ENCODE peak calls at places on chromosome 11, in seven cellular contexts. One of them, this sample, is unnamed.

GRCh38 chr11:61598886-61599868 is 18.3 kb upstream of the SYT7 start:
- DNase-seq in GM12891: no peak
- DNase-seq in stomach: no peak
- DNase-seq in GM23338: peak; percentile 71
- DNase-seq in transverse colon: no peak
- DNase-seq in Panc1: no peak
- DNase-seq in upper lobe of left lung: no peak
- DNase-seq in this sample: no peak

GRCh38 chr11:106697058-106697457 is 321.2 kb downstream of the GUCY1A2 start:
- DNase-seq in GM12891: no peak
- DNase-seq in stomach: no peak
- DNase-seq in GM23338: no peak
- DNase-seq in transverse colon: no peak
- DNase-seq in Panc1: no peak
- DNase-seq in upper lobe of left lung: no peak
- DNase-seq in this sample: no peak

GRCh38 chr11:65427691-65428577 is 5.3 kb downstream of the NEAT1 start:
- DNase-seq in GM12891: no peak
- DNase-seq in stomach: peak; percentile 64
- DNase-seq in GM23338: no peak
- DNase-seq in transverse colon: peak; percentile 69
- DNase-seq in Panc1: no peak
- DNase-seq in upper lobe of left lung: peak; percentile 62
- DNase-seq in this sample: no peak

GRCh38 chr11:47348859-47349258 is 3.6 kb downstream of the MYBPC3 start:
- DNase-seq in GM12891: peak; percentile 53
- DNase-seq in stomach: no peak
- DNase-seq in GM23338: peak; percentile 42
- DNase-seq in transverse colon: no peak
- DNase-seq in Panc1: no peak
- DNase-seq in upper lobe of left lung: no peak
- DNase-seq in this sample: no peak

GRCh38 chr11:69450857-69451220 is 30.6 kb upstream of the LINC01488 start:
- DNase-seq in GM12891: no peak
- DNase-seq in stomach: no peak
- DNase-seq in GM23338: no peak
- DNase-seq in transverse colon: no peak
- DNase-seq in Panc1: no peak
- DNase-seq in upper lobe of left lung: no peak
- DNase-seq in this sample: no peak

GRCh38 chr11:59053387-59053786 is 32.7 kb upstream of the GLYATL1B start:
- DNase-seq in GM12891: no peak
- DNase-seq in stomach: peak; percentile 70
- DNase-seq in GM23338: peak; percentile 80
- DNase-seq in transverse colon: peak; percentile 74
- DNase-seq in Panc1: peak; percentile 10
- DNase-seq in upper lobe of left lung: peak; percentile 67
- DNase-seq in this sample: no peak

GRCh38 chr11:115266066-115266465 is 238.1 kb downstream of the CADM1 start:
- DNase-seq in GM12891: no peak
- DNase-seq in stomach: no peak
- DNase-seq in GM23338: no peak
- DNase-seq in transverse colon: no peak
- DNase-seq in Panc1: no peak
- DNase-seq in upper lobe of left lung: no peak
- DNase-seq in this sample: no peak

GRCh38 chr11:16804104-16804947 is 65.9 kb downstream of the C11orf58 start:
- DNase-seq in GM12891: no peak
- DNase-seq in stomach: peak; percentile 40
- DNase-seq in GM23338: no peak
- DNase-seq in transverse colon: peak; percentile 64
- DNase-seq in Panc1: no peak
- DNase-seq in upper lobe of left lung: no peak
- DNase-seq in this sample: no peak

GRCh38 chr11:68780829-68781228 is 29.5 kb upstream of the TESMIN start:
- DNase-seq in GM12891: no peak
- DNase-seq in stomach: peak; percentile 87
- DNase-seq in GM23338: peak; percentile 82
- DNase-seq in transverse colon: peak; percentile 39
- DNase-seq in Panc1: no peak
- DNase-seq in upper lobe of left lung: peak; percentile 60
- DNase-seq in this sample: no peak

GRCh38 chr11:26490546-26490945 is 81.5 kb downstream of the MUC15 start:
- DNase-seq in GM12891: no peak
- DNase-seq in stomach: no peak
- DNase-seq in GM23338: no peak
- DNase-seq in transverse colon: no peak
- DNase-seq in Panc1: no peak
- DNase-seq in upper lobe of left lung: no peak
- DNase-seq in this sample: no peak

GRCh38 chr11:1206391-1207271 is 16.2 kb upstream of the MUC5B start:
- DNase-seq in GM12891: no peak
- DNase-seq in stomach: no peak
- DNase-seq in GM23338: no peak
- DNase-seq in transverse colon: no peak
- DNase-seq in Panc1: no peak
- DNase-seq in upper lobe of left lung: no peak
- DNase-seq in this sample: no peak

GRCh38 chr11:71204294-71204693 is 48.1 kb downstream of the SHANK2 start:
- DNase-seq in GM12891: no peak
- DNase-seq in stomach: no peak
- DNase-seq in GM23338: no peak
- DNase-seq in transverse colon: no peak
- DNase-seq in Panc1: no peak
- DNase-seq in upper lobe of left lung: no peak
- DNase-seq in this sample: no peak

GRCh38 chr11:68282861-68283230 is 11.1 kb upstream of the C11orf24 start:
- DNase-seq in GM12891: no peak
- DNase-seq in stomach: no peak
- DNase-seq in GM23338: no peak
- DNase-seq in transverse colon: no peak
- DNase-seq in Panc1: no peak
- DNase-seq in upper lobe of left lung: no peak
- DNase-seq in this sample: no peak

GRCh38 chr11:129442171-129442570 is 66.5 kb downstream of the BARX2 start:
- DNase-seq in GM12891: no peak
- DNase-seq in stomach: no peak
- DNase-seq in GM23338: no peak
- DNase-seq in transverse colon: no peak
- DNase-seq in Panc1: no peak
- DNase-seq in upper lobe of left lung: no peak
- DNase-seq in this sample: no peak

GRCh38 chr11:2737226-2737590 is 37.4 kb upstream of the KCNQ1OT1 start:
- DNase-seq in GM12891: no peak
- DNase-seq in stomach: no peak
- DNase-seq in GM23338: no peak
- DNase-seq in transverse colon: no peak
- DNase-seq in Panc1: no peak
- DNase-seq in upper lobe of left lung: no peak
- DNase-seq in this sample: no peak

GRCh38 chr11:36333897-36334296 is 37.8 kb downstream of the PRR5L start:
- DNase-seq in GM12891: no peak
- DNase-seq in stomach: no peak
- DNase-seq in GM23338: peak; percentile 92
- DNase-seq in transverse colon: no peak
- DNase-seq in Panc1: no peak
- DNase-seq in upper lobe of left lung: no peak
- DNase-seq in this sample: no peak

GRCh38 chr11:22808559-22809197 is 20.9 kb downstream of the SVIP start:
- DNase-seq in GM12891: no peak
- DNase-seq in stomach: no peak
- DNase-seq in GM23338: no peak
- DNase-seq in transverse colon: no peak
- DNase-seq in Panc1: no peak
- DNase-seq in upper lobe of left lung: no peak
- DNase-seq in this sample: no peak

GRCh38 chr11:77418155-77418980 is 55.5 kb downstream of the PAK1 start:
- DNase-seq in GM12891: no peak
- DNase-seq in stomach: no peak
- DNase-seq in GM23338: no peak
- DNase-seq in transverse colon: no peak
- DNase-seq in Panc1: no peak
- DNase-seq in upper lobe of left lung: no peak
- DNase-seq in this sample: no peak

GRCh38 chr11:75499423-75500305 is 26.1 kb downstream of the GDPD5 start:
- DNase-seq in GM12891: no peak
- DNase-seq in stomach: no peak
- DNase-seq in GM23338: no peak
- DNase-seq in transverse colon: peak; percentile 32
- DNase-seq in Panc1: no peak
- DNase-seq in upper lobe of left lung: no peak
- DNase-seq in this sample: no peak

GRCh38 chr11:123575441-123575840 is 79.0 kb downstream of the SCN3B start:
- DNase-seq in GM12891: no peak
- DNase-seq in stomach: no peak
- DNase-seq in GM23338: no peak
- DNase-seq in transverse colon: no peak
- DNase-seq in Panc1: no peak
- DNase-seq in upper lobe of left lung: no peak
- DNase-seq in this sample: no peak

GRCh38 chr11:3950996-3951662 is 95.7 kb downstream of the STIM1 start:
- DNase-seq in GM12891: no peak
- DNase-seq in stomach: no peak
- DNase-seq in GM23338: peak; percentile 83
- DNase-seq in transverse colon: no peak
- DNase-seq in Panc1: no peak
- DNase-seq in upper lobe of left lung: no peak
- DNase-seq in this sample: no peak

DNA sequence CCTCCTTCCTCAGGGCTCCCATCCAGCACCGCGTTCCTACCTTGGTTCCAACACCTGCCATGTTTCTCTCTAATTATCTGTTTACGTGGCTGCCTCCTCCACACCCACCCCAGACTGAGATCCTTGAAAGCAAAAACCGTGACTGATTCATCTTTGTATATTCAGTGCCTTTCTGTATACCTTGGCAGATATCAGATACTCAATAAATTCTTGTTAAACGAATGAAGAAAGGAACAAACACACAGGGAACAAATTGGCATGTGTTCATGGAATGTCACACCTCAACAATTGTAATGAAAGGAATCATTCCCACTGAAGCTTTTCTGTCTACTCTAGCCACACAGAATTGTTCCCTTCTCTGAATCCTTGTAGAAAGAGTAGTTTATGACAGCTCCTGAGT is 20.4 kb upstream of the LRRC55 start:
- DNase-seq in GM12891: no peak
- DNase-seq in stomach: no peak
- DNase-seq in GM23338: no peak
- DNase-seq in transverse colon: no peak
- DNase-seq in Panc1: no peak
- DNase-seq in upper lobe of left lung: no peak
- DNase-seq in this sample: no peak
- TF ChIP-seq POLR2AphosphoS5 in GM12891: no peak
- TF ChIP-seq POLR2AphosphoS5 in stomach: no peak
- TF ChIP-seq POLR2AphosphoS5 in GM23338: no peak
- TF ChIP-seq POLR2AphosphoS5 in transverse colon: no peak
- TF ChIP-seq POLR2AphosphoS5 in Panc1: no peak
- TF ChIP-seq POLR2AphosphoS5 in upper lobe of left lung: no peak
- TF ChIP-seq POLR2AphosphoS5 in this sample: no peak

GRCh38 chr11:124876818-124877630 is 11.8 kb downstream of the ROBO3 start:
- DNase-seq in GM12891: no peak
- DNase-seq in stomach: no peak
- DNase-seq in GM23338: peak; percentile 65
- DNase-seq in transverse colon: no peak
- DNase-seq in Panc1: no peak
- DNase-seq in upper lobe of left lung: no peak
- DNase-seq in this sample: no peak
- TF ChIP-seq POLR2AphosphoS5 in GM12891: no peak
- TF ChIP-seq POLR2AphosphoS5 in stomach: no peak
- TF ChIP-seq POLR2AphosphoS5 in GM23338: peak; percentile 35
- TF ChIP-seq POLR2AphosphoS5 in transverse colon: no peak
- TF ChIP-seq POLR2AphosphoS5 in Panc1: no peak
- TF ChIP-seq POLR2AphosphoS5 in upper lobe of left lung: no peak
- TF ChIP-seq POLR2AphosphoS5 in this sample: no peak

DNA sequence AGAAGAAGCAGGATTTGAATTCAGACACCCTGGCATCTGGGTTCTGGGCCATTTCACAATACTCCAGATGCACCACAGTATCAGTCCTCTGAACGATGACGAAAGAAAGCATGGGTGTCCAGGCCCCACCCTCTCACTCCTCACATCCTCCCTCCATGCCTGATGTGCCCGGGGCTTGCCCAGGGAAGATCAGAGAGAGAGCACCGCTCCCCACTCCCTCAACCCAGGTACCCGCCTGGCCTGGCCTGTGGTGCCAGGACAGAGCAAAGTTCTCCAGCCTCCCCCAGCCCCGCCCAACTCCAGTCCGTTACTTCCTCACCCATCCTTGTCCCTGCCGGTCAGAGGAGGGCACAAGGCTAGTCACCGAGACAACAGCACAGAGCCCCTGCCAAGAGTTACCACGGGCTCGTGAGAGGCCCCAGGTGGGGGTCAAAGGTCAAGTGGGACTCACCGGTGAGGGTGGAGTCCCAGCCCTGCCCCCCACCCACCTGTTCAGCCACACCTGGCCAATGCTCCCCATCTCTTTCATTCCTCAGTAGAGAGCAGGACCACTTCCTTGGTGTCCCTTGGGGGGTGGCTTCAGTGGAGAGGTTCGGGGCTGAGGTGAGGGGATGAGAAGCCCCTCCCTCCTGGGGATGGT is 8.1 kb downstream of the BCL9L start:
- DNase-seq in GM12891: no peak
- DNase-seq in stomach: no peak
- DNase-seq in GM23338: no peak
- DNase-seq in transverse colon: peak; percentile 77
- DNase-seq in Panc1: no peak
- DNase-seq in upper lobe of left lung: peak; percentile 64
- DNase-seq in this sample: no peak
- TF ChIP-seq POLR2AphosphoS5 in GM12891: no peak
- TF ChIP-seq POLR2AphosphoS5 in stomach: peak; percentile 40
- TF ChIP-seq POLR2AphosphoS5 in GM23338: no peak
- TF ChIP-seq POLR2AphosphoS5 in transverse colon: no peak
- TF ChIP-seq POLR2AphosphoS5 in Panc1: peak; percentile 20
- TF ChIP-seq POLR2AphosphoS5 in upper lobe of left lung: peak; percentile 6
- TF ChIP-seq POLR2AphosphoS5 in this sample: no peak

DNA sequence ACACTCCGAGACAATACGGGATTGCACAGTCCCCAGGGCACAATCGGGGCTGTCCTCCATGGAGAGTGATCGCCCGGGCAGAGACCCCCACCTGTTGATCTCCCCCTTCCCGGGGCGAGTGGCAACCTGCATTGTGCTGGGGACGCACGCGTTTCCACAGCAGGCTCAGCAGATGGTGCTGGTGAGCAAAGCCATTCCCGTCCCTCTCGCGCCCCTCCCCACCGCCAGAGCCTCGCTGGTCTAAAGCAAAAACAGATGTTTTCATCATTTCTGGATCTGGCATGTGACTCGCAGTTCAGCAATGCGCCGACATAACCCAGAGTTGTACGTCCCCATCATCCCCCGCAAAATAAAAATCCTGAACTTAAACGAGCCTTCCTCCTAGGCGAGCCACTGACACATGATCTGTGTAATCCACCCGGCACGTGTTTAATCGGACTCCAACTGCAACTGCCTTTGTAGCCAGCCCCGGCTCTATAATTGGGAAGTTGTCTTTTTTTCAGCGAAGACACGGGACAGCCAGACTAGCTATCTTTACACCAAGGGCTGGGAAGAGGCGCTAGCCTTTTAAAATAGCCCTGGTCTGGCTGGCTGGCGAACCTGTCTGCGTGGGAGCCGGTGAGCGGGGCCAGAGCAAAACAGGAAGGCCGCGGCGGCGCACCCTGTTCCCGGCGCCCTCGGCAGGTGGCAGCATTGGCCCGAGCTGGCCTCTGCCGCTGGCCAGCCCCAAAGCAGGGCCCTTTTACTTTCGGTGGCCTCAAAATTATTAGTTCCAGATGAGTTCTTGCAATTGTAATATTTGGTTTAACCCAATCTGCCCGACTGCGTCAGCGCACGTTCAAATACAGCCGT is 202.9 kb upstream of the SORL1-AS1 start:
- DNase-seq in GM12891: peak; percentile 85
- DNase-seq in stomach: peak; percentile 82
- DNase-seq in GM23338: peak; percentile 91
- DNase-seq in transverse colon: peak; percentile 81
- DNase-seq in Panc1: peak; percentile 73
- DNase-seq in upper lobe of left lung: peak; percentile 85
- DNase-seq in this sample: peak; percentile 25
- TF ChIP-seq POLR2AphosphoS5 in GM12891: no peak
- TF ChIP-seq POLR2AphosphoS5 in stomach: peak; percentile 78
- TF ChIP-seq POLR2AphosphoS5 in GM23338: no peak
- TF ChIP-seq POLR2AphosphoS5 in transverse colon: peak; percentile 7
- TF ChIP-seq POLR2AphosphoS5 in Panc1: no peak
- TF ChIP-seq POLR2AphosphoS5 in upper lobe of left lung: no peak
- TF ChIP-seq POLR2AphosphoS5 in this sample: no peak

This sample was measured in GM12878.